ENCODE peak calls at places on chromosomes 6 and 20, in eight cellular contexts. E is lower lobe of right lung; R is activated CD4-positive, alpha-beta T cell treated with anti-CD3 and anti-CD28 coated beads, Interleukin-2, amount 50 U/mL, for 1 hour; K is NCI-H1105 treated with DMSO at 0.1 percent for 48 hours; B is T-helper 17 cell; A is HS-27A; D is foreskin keratinocyte; G is NCI-H460. F is an unnamed sample.

GRCh38 chr20:25198663-25199363 is 3.3 kb downstream of the ENTPD6 start:
- DNase-seq in E (no peak), R (no peak), K (no peak), B (no peak), A (no peak), D (no peak), G (no peak), F (no peak)

GRCh38 chr6:108738684-108739406 is 109.4 kb upstream of the ARMC2 start:
- DNase-seq in E (no peak), R (no peak), K (no peak), B (no peak), A (no peak), D (no peak), G (no peak), F (no peak)

GRCh38 chr6:35213824-35214756 is at the start of gene SCUBE3:
- DNase-seq in E (no peak), R (no peak), K (peak; percentile 51), B (no peak), A (no peak), D (no peak), G (no peak), F (no peak)

GRCh38 chr6:98828991-98829411 is 5.4 kb upstream of the POU3F2 start:
- DNase-seq in E (no peak), R (no peak), K (peak; percentile 78), B (no peak), A (no peak), D (no peak), G (no peak), F (no peak)

GRCh38 chr6:11224252-11224965 is 8.1 kb downstream of the NEDD9 start:
- DNase-seq in E (no peak), R (no peak), K (no peak), B (no peak), A (no peak), D (no peak), G (no peak), F (no peak)

GRCh38 chr6:140320081-140320798 is 945.8 kb upstream of the CITED2 start:
- DNase-seq in E (no peak), R (no peak), K (no peak), B (no peak), A (no peak), D (no peak), G (no peak), F (no peak)

GRCh38 chr20:41734506-41734945 is 116.3 kb upstream of the CHD6 start:
- DNase-seq in E (peak; percentile 45), R (peak; percentile 16), K (peak; percentile 38), B (no peak), A (no peak), D (no peak), G (peak; percentile 46), F (peak; percentile 47)

GRCh38 chr20:11207749-11208502 is 534.1 kb upstream of the JAG1 start:
- DNase-seq in E (no peak), R (no peak), K (no peak), B (no peak), A (peak; percentile 74), D (peak; percentile 99), G (peak; percentile 5), F (no peak)

GRCh38 chr20:3121271-3121911 is 36.9 kb upstream of the AVP start:
- DNase-seq in E (no peak), R (peak; percentile 26), K (no peak), B (no peak), A (no peak), D (no peak), G (no peak), F (no peak)

GRCh38 chr6:40816601-40817000 is 222.4 kb downstream of the UNC5CL start:
- DNase-seq in E (no peak), R (no peak), K (no peak), B (no peak), A (no peak), D (no peak), G (no peak), F (no peak)

GRCh38 chr6:147382945-147383554 is 125.4 kb upstream of the SAMD5 start:
- DNase-seq in E (no peak), R (no peak), K (no peak), B (no peak), A (no peak), D (peak; percentile 7), G (peak; percentile 30), F (no peak)

GRCh38 chr6:132819405-132820145 is 5.2 kb downstream of the RPS12 start:
- DNase-seq in E (no peak), R (no peak), K (no peak), B (no peak), A (no peak), D (no peak), G (peak; percentile 24), F (no peak)

GRCh38 chr6:20159781-20160540 is 52.3 kb downstream of the MBOAT1 start:
- DNase-seq in E (no peak), R (no peak), K (no peak), B (no peak), A (no peak), D (no peak), G (no peak), F (no peak)

GRCh38 chr6:113457156-113457555 is 400.0 kb upstream of the MARCKS start:
- DNase-seq in E (no peak), R (no peak), K (no peak), B (no peak), A (peak; percentile 91), D (no peak), G (no peak), F (no peak)

GRCh38 chr6:47034919-47035318 is 7.2 kb downstream of the ADGRF1 start:
- DNase-seq in E (no peak), R (no peak), K (peak; percentile 94), B (no peak), A (no peak), D (peak; percentile 89), G (no peak), F (peak; percentile 53)

GRCh38 chr6:119479860-119480655 is 130.5 kb upstream of the MAN1A1 start:
- DNase-seq in E (no peak), R (no peak), K (peak; percentile 10), B (no peak), A (no peak), D (no peak), G (no peak), F (no peak)

GRCh38 chr20:32189691-32190607 is 17.6 kb downstream of the PLAGL2 start:
- DNase-seq in E (peak; percentile 56), R (peak; percentile 36), K (peak; percentile 73), B (peak; percentile 25), A (no peak), D (no peak), G (no peak), F (peak; percentile 67)

GRCh38 chr20:59632426-59633113 is 28.2 kb downstream of the PHACTR3 start:
- DNase-seq in E (no peak), R (no peak), K (no peak), B (no peak), A (no peak), D (no peak), G (no peak), F (no peak)

GRCh38 chr20:33518071-33518470 is 28.2 kb downstream of the CBFA2T2 start:
- DNase-seq in E (no peak), R (no peak), K (no peak), B (no peak), A (peak; percentile 35), D (peak; percentile 58), G (no peak), F (no peak)

GRCh38 chr20:50399917-50400704 is 110.1 kb upstream of the PTPN1 start:
- DNase-seq in E (peak; percentile 61), R (no peak), K (no peak), B (no peak), A (no peak), D (no peak), G (peak; percentile 33), F (no peak)

GRCh38 chr6:135323202-135323668 is 142.1 kb downstream of the MYB start:
- DNase-seq in E (no peak), R (no peak), K (no peak), B (no peak), A (no peak), D (no peak), G (no peak), F (no peak)

GRCh38 chr6:37705239-37706051 is 7.8 kb upstream of the MDGA1 start:
- DNase-seq in E (peak; percentile 77), R (peak; percentile 68), K (no peak), B (peak; percentile 52), A (no peak), D (no peak), G (no peak), F (peak; percentile 79)

GRCh38 chr6:169724554-169725269 is 412 bp upstream of the PHF10 start:
- DNase-seq in E (peak; percentile 62), R (peak; percentile 64), K (peak; percentile 78), B (peak; percentile 71), A (no peak), D (no peak), G (peak; percentile 9), F (peak; percentile 54)

GRCh38 chr20:8573686-8574085 is 441.6 kb downstream of the PLCB1 start:
- DNase-seq in E (no peak), R (no peak), K (no peak), B (no peak), A (no peak), D (no peak), G (no peak), F (no peak)

GRCh38 chr20:34473262-34473883 is 42.8 kb upstream of the DYNLRB1 start:
- DNase-seq in E (no peak), R (peak; percentile 23), K (peak; percentile 10), B (no peak), A (peak; percentile 11), D (no peak), G (peak; percentile 40), F (no peak)

GRCh38 chr6:89002523-89002922 is 39.1 kb upstream of the RNGTT start:
- DNase-seq in E (no peak), R (no peak), K (no peak), B (no peak), A (no peak), D (no peak), G (no peak), F (no peak)

GRCh38 chr20:45373353-45374100 is 4.6 kb downstream of the TP53TG5 start:
- DNase-seq in E (peak; percentile 92), R (peak; percentile 91), K (peak; percentile 91), B (peak; percentile 76), A (no peak), D (peak; percentile 26), G (peak; percentile 88), F (peak; percentile 93)

GRCh38 chr6:153012856-153013255 is 10.3 kb upstream of the MTRF1L start:
- DNase-seq in E (no peak), R (no peak), K (no peak), B (no peak), A (no peak), D (no peak), G (no peak), F (no peak)

GRCh38 chr6:1082040-1082935 is 229.6 kb upstream of the FOXQ1 start:
- DNase-seq in E (no peak), R (no peak), K (no peak), B (no peak), A (peak; percentile 66), D (peak; percentile 90), G (no peak), F (no peak)

GRCh38 chr6:17574871-17575560 is 25.1 kb upstream of the FAM8A1 start:
- DNase-seq in E (no peak), R (no peak), K (no peak), B (no peak), A (no peak), D (peak; percentile 50), G (no peak), F (no peak)

GRCh38 chr6:1267057-1267732 is 44.7 kb upstream of the FOXQ1 start:
- DNase-seq in E (no peak), R (no peak), K (no peak), B (no peak), A (no peak), D (peak; percentile 34), G (peak; percentile 63), F (no peak)